ENCODE peak calls at places on chromosomes 12 and 14, in six cellular contexts. B, G, U, Q, M and J are unnamed samples.

GRCh38 chr12:13749380-13749779 is 232.0 kb downstream of the GRIN2B start:
- DNase-seq in M (no peak), G (no peak), B (peak; percentile 47), U (peak; percentile 46), Q (no peak), J (peak; percentile 85)

GRCh38 chr14:36656769-36657408 is 4.8 kb upstream of the PAX9 start:
- DNase-seq in Q (no peak), U (no peak), M (no peak), G (no peak), B (peak; percentile 45), J (peak; percentile 61)

GRCh38 chr12:75921687-75922289 is 109.8 kb downstream of the PHLDA1 start:
- DNase-seq in B (no peak), Q (no peak), U (no peak), M (no peak), G (no peak), J (no peak)

GRCh38 chr12:3224530-3224903 is 147.3 kb downstream of the TSPAN9 start:
- DNase-seq in M (no peak), U (no peak), G (no peak), Q (no peak), B (no peak), J (no peak)

GRCh38 chr14:74941676-74942097 is 13.7 kb downstream of the PGF start:
- DNase-seq in U (no peak), M (no peak), G (no peak), B (no peak), Q (peak; percentile 53), J (no peak)

GRCh38 chr12:57461326-57461903 is 1.8 kb downstream of the GLI1 start:
- DNase-seq in M (no peak), G (no peak), U (no peak), B (peak; percentile 95), Q (peak; percentile 88), J (peak; percentile 95)

GRCh38 chr12:103712191-103712590 is 125.1 kb downstream of the STAB2 start:
- DNase-seq in G (no peak), U (no peak), Q (no peak), B (no peak), M (no peak), J (no peak)

GRCh38 chr12:40208707-40209106 is 16.1 kb upstream of the LRRK2 start:
- DNase-seq in B (no peak), G (no peak), U (no peak), M (no peak), Q (no peak), J (no peak)

GRCh38 chr14:100096656-100097055 is 31.4 kb downstream of the EVL start:
- DNase-seq in U (no peak), Q (no peak), G (no peak), B (no peak), M (no peak), J (no peak)

GRCh38 chr12:9646794-9647622 is 22.5 kb upstream of the CLEC2D start:
- DNase-seq in M (no peak), G (no peak), U (no peak), B (no peak), Q (peak; percentile 5), J (peak; percentile 30)

GRCh38 chr14:75566321-75566720 is 12.1 kb upstream of the FLVCR2 start:
- DNase-seq in Q (no peak), B (no peak), M (no peak), G (no peak), U (no peak), J (no peak)

GRCh38 chr14:66745078-66745477 is 237.1 kb downstream of the GPHN start:
- DNase-seq in M (no peak), U (no peak), G (no peak), B (no peak), Q (no peak), J (no peak)

GRCh38 chr14:63454863-63455622 is 88.1 kb downstream of the PPP2R5E start:
- DNase-seq in M (no peak), Q (no peak), U (no peak), G (no peak), B (no peak), J (peak; percentile 27)

GRCh38 chr14:77189479-77189878 is 7.9 kb downstream of the TMEM63C start:
- DNase-seq in U (no peak), G (no peak), B (no peak), Q (no peak), M (no peak), J (no peak)

GRCh38 chr12:5345534-5345933 is 86.4 kb upstream of the NTF3 start:
- DNase-seq in Q (no peak), U (no peak), G (no peak), B (no peak), M (no peak), J (no peak)

GRCh38 chr12:51098611-51099010 is 15.2 kb upstream of the CSRNP2 start:
- DNase-seq in U (no peak), Q (no peak), M (no peak), B (no peak), G (no peak), J (no peak)

GRCh38 chr12:2960432-2960956 is 1.3 kb downstream of the TEAD4 start:
- DNase-seq in Q (no peak), B (no peak), U (no peak), G (peak; percentile 34), M (no peak), J (no peak)

GRCh38 chr14:38056270-38056669 is 151.4 kb upstream of the SSTR1 start:
- DNase-seq in B (peak; percentile 32), U (no peak), Q (no peak), G (no peak), M (no peak), J (peak; percentile 43)

GRCh38 chr12:110844551-110845395 is 2.0 kb upstream of the CCDC63 start:
- DNase-seq in Q (no peak), G (no peak), B (no peak), U (no peak), M (no peak), J (no peak)

GRCh38 chr12:57237952-57238853 is 8.7 kb downstream of the SHMT2 start:
- DNase-seq in Q (peak; percentile 71), B (peak; percentile 56), G (no peak), U (no peak), M (no peak), J (peak; percentile 74)

GRCh38 chr12:54125950-54126695 is 62.7 kb downstream of the SMUG1 start:
- DNase-seq in B (peak; percentile 40), U (no peak), G (no peak), Q (peak; percentile 34), M (no peak), J (peak; percentile 39)

GRCh38 chr12:125193798-125194562 is 128.7 kb downstream of the AACS start:
- DNase-seq in M (no peak), B (peak; percentile 68), U (no peak), Q (peak; percentile 31), G (no peak), J (peak; percentile 54)

GRCh38 chr14:20455355-20456300 is 602 bp downstream of the APEX1 start:
- DNase-seq in Q (peak; percentile 58), B (peak; percentile 29), G (no peak), U (no peak), M (no peak), J (peak; percentile 82)

GRCh38 chr14:22509036-22509709 is 79.9 kb downstream of the DAD1 start:
- DNase-seq in Q (no peak), B (no peak), G (no peak), U (no peak), M (peak; percentile 86), J (no peak)

DNA sequence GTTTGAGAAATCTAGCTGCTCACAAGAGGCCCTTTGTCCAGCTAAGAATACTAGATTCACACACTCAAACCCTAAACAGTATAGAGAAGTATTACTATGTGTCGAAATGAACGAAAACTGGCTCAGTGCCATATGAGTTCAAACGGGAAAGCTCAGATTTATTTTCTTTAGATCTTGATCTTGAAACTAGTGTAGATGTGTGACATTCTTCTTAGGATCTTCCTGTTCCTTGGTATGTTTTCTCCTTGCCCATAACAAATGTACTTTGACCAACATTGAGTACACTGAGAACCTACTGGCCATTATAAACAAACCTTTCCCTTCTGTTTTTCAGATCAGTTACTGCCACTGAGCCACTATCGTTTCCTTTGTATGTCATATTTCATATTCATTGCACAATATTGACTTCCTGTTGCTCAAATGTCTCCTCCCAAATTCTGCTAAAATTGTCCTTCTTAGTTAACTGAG is 21.3 kb downstream of the MYBPC1 start:
- DNase-seq in U (no peak), B (no peak), M (no peak), Q (no peak), G (peak; percentile 86), J (no peak)
- TF ChIP-seq CREB1 in U (no peak), B (no peak), M (no peak), Q (no peak), G (peak; percentile 52), J (no peak)

GRCh38 chr12:132026061-132026795 is 76.5 kb downstream of the EP400 start:
- DNase-seq in Q (no peak), G (no peak), M (no peak), B (no peak), U (no peak), J (no peak)
- TF ChIP-seq CREB1 in Q (no peak), G (no peak), M (no peak), B (no peak), U (no peak), J (no peak)

GRCh38 chr12:120119395-120119973 is 2.9 kb upstream of the RAB35 start:
- DNase-seq in M (peak; percentile 91), G (peak; percentile 36), B (no peak), Q (no peak), U (no peak), J (no peak)
- TF ChIP-seq CREB1 in M (peak; percentile 28), G (no peak), B (no peak), Q (no peak), U (no peak), J (no peak)

GRCh38 chr12:88579941-88580871 is at the start of gene KITLG:
- DNase-seq in M (no peak), Q (no peak), U (peak; percentile 53), B (peak; percentile 85), G (peak; percentile 56), J (peak; percentile 92)
- TF ChIP-seq CREB1 in M (no peak), Q (no peak), U (no peak), B (peak; percentile 41), G (no peak), J (no peak)